ENCODE peak calls at places on chromosome 13, in five cellular contexts. Q is GM12865, Y is WTC11, P is astrocyte of the spinal cord, R is A549. Z is an unnamed sample.

GRCh38 chr13:59659981-59660380 is 503.7 kb downstream of the DIAPH3 start:
- DNase-seq in Q (no peak), Y (no peak), P (no peak), R (no peak), Z (no peak)

GRCh38 chr13:104314926-104315535 is 1248.8 kb upstream of the SLC10A2 start:
- DNase-seq in Q (no peak), Y (no peak), P (peak; percentile 9), R (no peak), Z (no peak)

GRCh38 chr13:40061466-40062450 is 406.3 kb downstream of the COG6 start:
- DNase-seq in Q (no peak), Y (no peak), P (no peak), R (no peak), Z (no peak)

GRCh38 chr13:30623392-30623791 is 5.7 kb downstream of the USPL1 start:
- DNase-seq in Q (no peak), Y (no peak), P (no peak), R (no peak), Z (no peak)

GRCh38 chr13:76759877-76760276 is 126.3 kb downstream of the KCTD12 start:
- DNase-seq in Q (no peak), Y (no peak), P (peak; percentile 38), R (no peak), Z (no peak)

GRCh38 chr13:35648109-35648508 is 171.6 kb upstream of the MAB21L1 start:
- DNase-seq in Q (no peak), Y (no peak), P (peak; percentile 48), R (no peak), Z (no peak)

GRCh38 chr13:96053003-96053703 is at the start of gene UGGT2:
- DNase-seq in Q (peak; percentile 96), Y (peak; percentile 80), P (peak; percentile 94), R (peak; percentile 91), Z (peak; percentile 93)

GRCh38 chr13:60627071-60627686 is 230.2 kb downstream of the TDRD3 start:
- DNase-seq in Q (peak; percentile 47), Y (peak; percentile 75), P (peak; percentile 43), R (peak; percentile 6), Z (peak; percentile 79)

GRCh38 chr13:28864544-28864943 is 44.4 kb downstream of the MTUS2 start:
- DNase-seq in Q (peak; percentile 46), Y (no peak), P (no peak), R (no peak), Z (no peak)

GRCh38 chr13:26401578-26402021 is 147.7 kb downstream of the CDK8 start:
- DNase-seq in Q (no peak), Y (no peak), P (no peak), R (no peak), Z (no peak)

GRCh38 chr13:65600702-65601101 is 1629.4 kb downstream of the PCDH9 start:
- DNase-seq in Q (no peak), Y (no peak), P (no peak), R (no peak), Z (no peak)

GRCh38 chr13:68291595-68291994 is 1061.5 kb upstream of the PCDH9 start:
- DNase-seq in Q (no peak), Y (no peak), P (no peak), R (no peak), Z (no peak)

GRCh38 chr13:32746474-32746873 is 160.2 kb downstream of the PDS5B start:
- DNase-seq in Q (no peak), Y (no peak), P (peak; percentile 86), R (no peak), Z (no peak)

GRCh38 chr13:88937381-88937780 is 1266.2 kb downstream of the SLITRK5 start:
- DNase-seq in Q (no peak), Y (no peak), P (no peak), R (no peak), Z (no peak)

GRCh38 chr13:59318320-59318930 is 845.3 kb downstream of the DIAPH3 start:
- DNase-seq in Q (peak; percentile 58), Y (peak; percentile 88), P (peak; percentile 74), R (peak; percentile 3), Z (peak; percentile 86)

GRCh38 chr13:49453465-49453864 is 9.4 kb downstream of the SETDB2 start:
- DNase-seq in Q (no peak), Y (no peak), P (no peak), R (no peak), Z (no peak)

GRCh38 chr13:60696602-60697001 is 299.6 kb downstream of the TDRD3 start:
- DNase-seq in Q (no peak), Y (no peak), P (no peak), R (no peak), Z (no peak)

GRCh38 chr13:41763772-41764171 is 197.1 kb downstream of the VWA8 start:
- DNase-seq in Q (no peak), Y (no peak), P (no peak), R (no peak), Z (no peak)

GRCh38 chr13:109207618-109208017 is 578.2 kb downstream of the MYO16 start:
- DNase-seq in Q (no peak), Y (no peak), P (no peak), R (no peak), Z (no peak)

GRCh38 chr13:65330287-65330686 is 1899.8 kb downstream of the PCDH9 start:
- DNase-seq in Q (no peak), Y (no peak), P (no peak), R (no peak), Z (no peak)

GRCh38 chr13:111043575-111043982 is 71.5 kb upstream of the ARHGEF7 start:
- DNase-seq in Q (peak; percentile 52), Y (no peak), P (peak; percentile 26), R (no peak), Z (no peak)

GRCh38 chr13:31012285-31013024 is 80.0 kb downstream of the TEX26 start:
- DNase-seq in Q (peak; percentile 29), Y (no peak), P (peak; percentile 44), R (peak; percentile 10), Z (no peak)

GRCh38 chr13:21010621-21011020 is 50.8 kb downstream of the LATS2 start:
- DNase-seq in Q (peak; percentile 30), Y (no peak), P (no peak), R (no peak), Z (no peak)

DNA sequence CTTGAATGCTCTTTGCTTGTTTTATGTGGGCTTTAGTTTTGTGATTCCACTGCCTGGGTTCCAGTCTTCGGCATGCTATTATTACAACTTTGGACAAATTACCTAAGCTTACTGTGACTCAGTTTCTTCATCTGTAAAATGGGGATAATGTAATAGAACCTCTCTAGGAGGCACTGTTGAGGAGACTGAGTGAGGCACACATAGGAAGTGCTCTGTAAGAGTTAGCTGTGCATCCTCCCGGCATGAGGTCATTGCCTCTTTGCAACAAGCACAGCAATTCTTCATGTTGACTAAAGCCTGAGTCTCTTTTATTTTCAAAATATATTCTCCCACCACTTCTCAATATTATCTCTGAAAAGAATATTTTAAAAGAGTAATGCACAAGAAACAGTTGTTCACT is 227.4 kb downstream of the DLEU7 start:
- DNase-seq in Q (no peak), Y (no peak), P (peak; percentile 55), R (no peak), Z (no peak)
- TF ChIP-seq CTCF in Q (no peak), Y (no peak), P (no peak), R (no peak), Z (no peak)

DNA sequence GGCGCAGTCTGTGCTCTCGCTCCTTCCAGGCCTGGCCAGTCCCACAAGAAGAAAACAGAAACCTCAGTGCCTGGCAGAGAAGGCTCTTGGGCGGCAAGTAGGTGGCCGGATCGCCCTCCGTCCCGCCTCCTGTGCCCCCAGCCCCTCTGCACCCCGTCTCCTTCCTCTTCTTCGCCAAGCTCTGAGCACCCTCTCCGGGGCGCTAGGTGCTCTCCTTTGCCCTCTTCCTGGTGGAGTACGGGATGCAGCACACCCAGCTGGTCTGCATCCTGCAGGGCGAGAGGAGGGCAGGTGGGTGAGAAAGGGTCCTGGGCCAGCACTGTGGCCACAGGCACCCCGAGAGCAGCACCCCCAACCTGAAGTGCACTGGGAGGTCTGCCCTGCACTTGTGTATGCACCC is 17.3 kb downstream of the C13orf46 start:
- DNase-seq in Q (no peak), Y (no peak), P (no peak), R (no peak), Z (no peak)
- TF ChIP-seq CTCF in Q (no peak), Y (no peak), P (no peak), R (no peak), Z (no peak)

DNA sequence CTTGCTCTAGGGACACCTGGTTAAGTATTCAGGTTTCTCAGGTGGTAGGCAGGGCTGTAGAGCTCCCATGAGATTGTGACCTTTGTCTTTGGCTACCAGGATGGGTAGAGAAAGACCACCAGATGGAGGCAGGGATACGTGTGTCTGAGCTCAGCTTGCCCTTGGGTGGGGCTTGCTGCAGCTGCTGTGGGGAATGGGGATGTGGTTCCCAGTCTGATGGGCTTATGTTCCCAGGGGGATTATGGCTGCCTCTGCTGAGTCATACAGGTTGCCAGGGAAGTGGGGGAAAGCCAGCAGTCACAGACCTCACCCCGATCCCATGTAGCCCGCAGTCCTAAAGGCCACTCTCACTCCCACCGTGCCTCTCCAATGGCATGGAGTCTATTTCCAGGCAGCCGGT is 659.9 kb upstream of the KLF12 start:
- DNase-seq in Q (no peak), Y (no peak), P (no peak), R (no peak), Z (no peak)
- TF ChIP-seq CTCF in Q (no peak), Y (no peak), P (no peak), R (no peak), Z (no peak)

GRCh38 chr13:102940143-102940542 is 94.3 kb downstream of the ERCC5 start:
- DNase-seq in Q (no peak), Y (peak; percentile 51), P (no peak), R (no peak), Z (no peak)
- TF ChIP-seq CTCF in Q (no peak), Y (no peak), P (no peak), R (no peak), Z (no peak)

Z was measured in endothelial cell.